ENCODE peak calls at places on chromosomes 7 and 10, in seven cellular contexts. Z is IMR-90, X is body of pancreas, G is A549, V is tibial nerve, K is right lobe of liver, S is adrenal gland. J is an unnamed sample.

GRCh38 chr7:158812684-158813083 is 16.6 kb downstream of the ESYT2 start:
- DNase-seq in Z (no peak), X (no peak), G (no peak), V (no peak), K (no peak), S (no peak), J (no peak)

GRCh38 chr7:114689391-114689790 is 232.5 kb upstream of the MDFIC start:
- DNase-seq in Z (no peak), X (no peak), G (no peak), V (no peak), K (no peak), S (no peak), J (no peak)

GRCh38 chr7:139043823-139044812 is 8.3 kb upstream of the ZC3HAV1L start:
- DNase-seq in Z (peak), X (no peak), G (no peak), V (no peak), K (no peak), S (no peak), J (no peak)

GRCh38 chr10:68876919-68877250 is 24.2 kb upstream of the DDX50 start:
- DNase-seq in Z (no peak), X (no peak), G (no peak), V (no peak), K (no peak), S (no peak), J (no peak)

GRCh38 chr10:49177391-49178355 is 10.5 kb downstream of the TMEM273 start:
- DNase-seq in Z (peak), X (no peak), G (peak), V (no peak), K (no peak), S (peak), J (peak)

GRCh38 chr7:45687721-45688120 is 113.6 kb downstream of the ADCY1 start:
- DNase-seq in Z (no peak), X (no peak), G (no peak), V (no peak), K (peak), S (no peak), J (no peak)

GRCh38 chr7:73557108-73557396 is 438 bp downstream of the BCL7B start:
- DNase-seq in Z (peak), X (peak), G (peak), V (peak), K (peak), S (peak), J (peak)

GRCh38 chr7:158450476-158451124 is 137.0 kb downstream of the PTPRN2 start:
- DNase-seq in Z (no peak), X (no peak), G (no peak), V (no peak), K (no peak), S (no peak), J (no peak)

GRCh38 chr7:40506158-40506557 is 371.4 kb downstream of the SUGCT start:
- DNase-seq in Z (no peak), X (no peak), G (no peak), V (no peak), K (no peak), S (no peak), J (no peak)

GRCh38 chr7:55100172-55100961 is 81.5 kb downstream of the EGFR start:
- DNase-seq in Z (peak), X (peak), G (no peak), V (peak), K (no peak), S (no peak), J (no peak)

GRCh38 chr10:86205761-86206145 is 160.8 kb downstream of the GRID1 start:
- DNase-seq in Z (no peak), X (no peak), G (no peak), V (no peak), K (no peak), S (no peak), J (no peak)

GRCh38 chr10:104334965-104335650 is 3.2 kb downstream of the ITPRIP start:
- DNase-seq in Z (no peak), X (peak), G (no peak), V (no peak), K (no peak), S (no peak), J (no peak)

GRCh38 chr10:112739219-112739969 is 210.7 kb upstream of the TCF7L2 start:
- DNase-seq in Z (no peak), X (no peak), G (no peak), V (no peak), K (no peak), S (no peak), J (no peak)

GRCh38 chr10:15571570-15571969 is 148.2 kb downstream of the ITGA8 start:
- DNase-seq in Z (peak), X (no peak), G (no peak), V (peak), K (no peak), S (peak), J (no peak)

GRCh38 chr7:20227291-20227795 is 10.2 kb upstream of the MACC1 start:
- DNase-seq in Z (no peak), X (no peak), G (no peak), V (no peak), K (no peak), S (no peak), J (no peak)

GRCh38 chr7:129169705-129170319 is 18.6 kb upstream of the SMO start:
- DNase-seq in Z (no peak), X (no peak), G (no peak), V (no peak), K (no peak), S (no peak), J (no peak)

GRCh38 chr10:101625821-101626412 is 37.8 kb downstream of the DPCD start:
- DNase-seq in Z (no peak), X (no peak), G (no peak), V (no peak), K (no peak), S (no peak), J (no peak)

GRCh38 chr10:4067552-4068254 is 282.7 kb upstream of the KLF6 start:
- DNase-seq in Z (no peak), X (no peak), G (no peak), V (no peak), K (no peak), S (no peak), J (no peak)

GRCh38 chr10:79982486-79982800 is 33.5 kb upstream of the SFTPD start:
- DNase-seq in Z (no peak), X (no peak), G (peak), V (no peak), K (no peak), S (no peak), J (no peak)

GRCh38 chr10:119316729-119317097 is 109.3 kb downstream of the GRK5 start:
- DNase-seq in Z (peak), X (no peak), G (peak), V (no peak), K (no peak), S (peak), J (peak)

GRCh38 chr10:117936136-117936535 is 110.6 kb downstream of the RAB11FIP2 start:
- DNase-seq in Z (peak), X (no peak), G (no peak), V (no peak), K (no peak), S (no peak), J (no peak)

GRCh38 chr7:3056713-3057388 is 13.2 kb upstream of the CARD11 start:
- DNase-seq in Z (no peak), X (no peak), G (no peak), V (no peak), K (no peak), S (no peak), J (no peak)

GRCh38 chr10:22341936-22342222 is 3.4 kb upstream of the SPAG6 start:
- DNase-seq in Z (no peak), X (no peak), G (no peak), V (no peak), K (no peak), S (no peak), J (no peak)

GRCh38 chr7:42511027-42511426 is 274.0 kb upstream of the GLI3 start:
- DNase-seq in Z (no peak), X (no peak), G (no peak), V (no peak), K (no peak), S (no peak), J (no peak)

GRCh38 chr7:22445140-22445722 is 54.8 kb downstream of the STEAP1B start:
- DNase-seq in Z (peak), X (peak), G (no peak), V (peak), K (peak), S (peak), J (peak)

GRCh38 chr7:18003286-18003685 is 24.4 kb downstream of the PRPS1L1 start:
- DNase-seq in Z (no peak), X (no peak), G (no peak), V (no peak), K (no peak), S (no peak), J (no peak)

GRCh38 chr7:24419070-24419469 is 135.1 kb downstream of the NPY start:
- DNase-seq in Z (no peak), X (no peak), G (peak), V (no peak), K (no peak), S (no peak), J (no peak)

GRCh38 chr10:73648975-73649829 is 6.6 kb downstream of the SYNPO2L start:
- DNase-seq in Z (peak), X (no peak), G (no peak), V (no peak), K (no peak), S (no peak), J (no peak)

GRCh38 chr7:149811221-149811620 is 27.0 kb upstream of the ZNF862 start:
- DNase-seq in Z (peak), X (no peak), G (no peak), V (no peak), K (no peak), S (no peak), J (no peak)

GRCh38 chr10:17232276-17232987 is 4.4 kb downstream of the VIM start:
- DNase-seq in Z (peak), X (no peak), G (no peak), V (no peak), K (no peak), S (no peak), J (no peak)

GRCh38 chr10:62545155-62545554 is 171.0 kb downstream of the ZNF365 start:
- DNase-seq in Z (no peak), X (no peak), G (no peak), V (no peak), K (no peak), S (no peak), J (no peak)

GRCh38 chr7:74371381-74372059 is 82.2 kb upstream of the GTF2IRD1 start:
- DNase-seq in Z (no peak), X (peak), G (no peak), V (no peak), K (no peak), S (no peak), J (no peak)

GRCh38 chr10:76074659-76075058 is 643.2 kb downstream of the LRMDA start:
- DNase-seq in Z (no peak), X (no peak), G (no peak), V (no peak), K (no peak), S (no peak), J (no peak)

GRCh38 chr10:90089724-90090123 is 388.3 kb downstream of the KIF20B start:
- DNase-seq in Z (no peak), X (no peak), G (no peak), V (no peak), K (no peak), S (no peak), J (no peak)

GRCh38 chr10:90088008-90088322 is 386.6 kb downstream of the KIF20B start:
- DNase-seq in Z (no peak), X (no peak), G (no peak), V (no peak), K (no peak), S (no peak), J (no peak)

DNA sequence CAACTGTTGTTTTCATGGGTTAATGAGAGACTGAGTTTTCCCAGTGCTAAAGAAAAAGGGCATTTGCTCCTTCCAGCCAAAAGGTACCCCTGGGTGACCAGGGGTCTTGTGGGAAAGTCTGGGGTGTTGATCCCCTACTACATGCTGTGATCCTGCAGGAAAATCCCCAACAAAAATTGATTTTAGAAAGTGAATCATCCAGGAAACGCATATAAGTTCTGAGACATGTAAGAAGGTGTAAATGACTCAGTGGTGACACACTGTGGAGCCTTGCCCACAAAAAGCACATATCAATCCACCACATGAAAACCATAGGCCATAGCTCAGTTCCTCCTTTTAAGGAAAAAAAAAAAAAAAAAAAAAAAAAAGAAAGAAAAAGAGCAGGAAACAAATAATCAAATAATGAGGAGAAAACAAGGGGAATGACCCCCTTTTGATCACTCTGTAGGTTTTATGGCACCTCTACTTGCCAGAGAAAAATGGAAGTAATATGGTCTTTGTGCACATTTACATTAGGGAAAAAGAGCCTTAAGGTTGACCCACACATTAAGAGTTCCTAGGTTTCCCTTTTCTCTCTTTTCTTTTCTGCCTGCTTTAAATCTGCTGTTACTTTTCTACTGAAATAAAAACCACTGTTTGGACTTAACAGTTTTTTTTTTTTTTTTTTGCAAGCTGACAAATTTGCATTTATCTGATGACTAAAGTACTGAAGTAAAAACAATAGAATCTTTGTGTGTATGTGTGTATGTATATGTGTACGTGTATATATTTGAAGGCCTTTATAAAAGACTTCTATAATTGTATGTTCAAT is 386.0 kb downstream of the KIF20B start:
- DNase-seq in Z (peak), X (no peak), G (no peak), V (no peak), K (no peak), S (no peak), J (peak)
- TF ChIP-seq POLR2A in Z (no peak), X (no peak), G (no peak), V (no peak), K (no peak), S (no peak), J (no peak)

GRCh38 chr7:151990567-151990966 is 34.3 kb downstream of the GALNTL5 start:
- DNase-seq in Z (peak), X (no peak), G (no peak), V (no peak), K (no peak), S (no peak), J (peak)
- TF ChIP-seq POLR2A in Z (no peak), X (no peak), G (no peak), V (no peak), K (no peak), S (no peak), J (no peak)

GRCh38 chr7:47259682-47260081 is 322.2 kb downstream of the TNS3 start:
- DNase-seq in Z (no peak), X (no peak), G (no peak), V (no peak), K (no peak), S (no peak), J (no peak)
- TF ChIP-seq POLR2A in Z (no peak), X (no peak), G (no peak), V (no peak), K (no peak), S (no peak), J (no peak)

GRCh38 chr7:44073664-44074348 is 8.4 kb upstream of the PGAM2 start:
- DNase-seq in Z (peak), X (no peak), G (no peak), V (peak), K (peak), S (peak), J (peak)
- TF ChIP-seq POLR2A in Z (no peak), X (no peak), G (no peak), V (peak), K (peak), S (no peak), J (peak)

DNA sequence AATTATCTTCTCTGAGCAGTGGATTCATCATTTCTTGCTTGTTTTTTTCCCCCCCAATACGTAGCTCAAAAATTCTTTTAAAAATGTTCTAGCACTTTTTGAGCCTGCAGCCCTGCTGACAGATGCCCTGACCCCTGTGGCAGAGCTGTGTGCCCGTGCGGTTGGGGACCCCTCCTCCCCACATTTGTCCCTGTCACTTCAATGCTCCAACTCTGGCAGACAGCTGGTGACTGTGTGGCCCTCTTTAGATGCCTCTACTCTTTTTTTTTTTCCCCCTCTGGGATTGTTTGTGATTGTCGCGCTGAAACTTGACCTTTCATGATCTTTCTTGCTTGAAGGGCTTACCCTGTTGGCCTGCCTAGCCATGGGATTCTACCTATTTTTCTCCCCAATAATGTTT is 214.1 kb downstream of the TMEM178B start:
- DNase-seq in Z (no peak), X (no peak), G (no peak), V (no peak), K (no peak), S (no peak), J (no peak)
- TF ChIP-seq POLR2A in Z (no peak), X (no peak), G (no peak), V (no peak), K (no peak), S (no peak), J (no peak)

GRCh38 chr10:31000071-31000787 is 31.4 kb downstream of the ZNF438 start:
- DNase-seq in Z (no peak), X (no peak), G (no peak), V (no peak), K (no peak), S (no peak), J (no peak)

GRCh38 chr10:30997536-30998252 is 34.0 kb downstream of the ZNF438 start:
- DNase-seq in Z (no peak), X (no peak), G (no peak), V (no peak), K (no peak), S (no peak), J (no peak)

GRCh38 chr10:31000867-31001266 is 30.8 kb downstream of the ZNF438 start:
- DNase-seq in Z (no peak), X (no peak), G (no peak), V (no peak), K (no peak), S (no peak), J (no peak)

GRCh38 chr10:31001740-31002139 is 29.9 kb downstream of the ZNF438 start:
- DNase-seq in Z (no peak), X (no peak), G (no peak), V (no peak), K (no peak), S (no peak), J (no peak)

DNA sequence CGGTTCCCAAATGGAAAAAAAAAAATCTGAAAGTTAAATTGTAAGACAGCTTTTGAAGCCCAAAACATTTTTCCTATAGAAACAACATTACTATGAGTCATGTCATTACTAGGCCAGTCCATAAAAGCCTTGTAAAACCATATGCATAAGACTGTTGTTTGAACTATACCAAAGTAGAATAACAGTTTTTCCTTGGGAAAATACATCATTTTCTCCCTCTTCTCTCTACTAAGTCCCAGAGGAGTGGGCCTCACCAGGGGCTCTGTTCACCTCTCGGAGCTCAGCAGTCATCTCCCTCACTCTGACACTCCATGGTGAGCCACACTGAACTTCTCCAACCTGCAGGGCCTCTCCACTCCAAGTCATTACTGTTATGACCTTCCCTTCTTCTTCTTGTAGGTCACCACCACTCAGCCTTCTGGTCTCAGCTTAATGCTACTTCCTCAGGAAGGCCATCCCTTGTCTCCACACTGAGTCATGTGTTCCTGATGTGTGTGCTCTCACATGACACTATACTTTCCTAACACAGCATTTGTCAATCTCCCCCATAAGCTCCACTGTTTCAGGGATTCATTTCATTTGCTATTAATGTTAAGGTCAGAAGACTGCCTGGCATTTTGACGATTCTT is 32.5 kb downstream of the ZNF438 start:
- DNase-seq in Z (peak), X (no peak), G (no peak), V (no peak), K (no peak), S (no peak), J (no peak)
- TF ChIP-seq POLR2A in Z (no peak), X (no peak), G (no peak), V (peak), K (peak), S (no peak), J (no peak)

GRCh38 chr7:71442492-71443196 is 310.7 kb downstream of the GALNT17 start:
- DNase-seq in Z (no peak), X (no peak), G (no peak), V (no peak), K (no peak), S (no peak), J (no peak)
- TF ChIP-seq POLR2A in Z (no peak), X (no peak), G (no peak), V (no peak), K (no peak), S (no peak), J (no peak)

GRCh38 chr7:130875265-130875741 is 141.3 kb upstream of the KLF14 start:
- DNase-seq in Z (peak), X (peak), G (peak), V (no peak), K (peak), S (no peak), J (no peak)
- TF ChIP-seq POLR2A in Z (peak), X (no peak), G (no peak), V (no peak), K (no peak), S (no peak), J (no peak)

GRCh38 chr7:99143853-99144672 is at the start of gene SMURF1:
- DNase-seq in Z (peak), X (peak), G (peak), V (peak), K (peak), S (peak), J (peak)
- TF ChIP-seq POLR2A in Z (no peak), X (peak), G (peak), V (peak), K (peak), S (peak), J (peak)